ENCODE peak calls at places on chromosomes 11 and 22, in six cellular contexts. O, Z, C, E, L and J are unnamed samples.

GRCh38 chr22:17868771-17869170 is 94.5 kb upstream of the BID start:
- DNase-seq in O (no peak), Z (no peak), C (no peak), E (no peak), L (no peak), J (no peak)

GRCh38 chr11:118921929-118922744 is 3.6 kb downstream of the BCL9L start:
- DNase-seq in O (peak), Z (peak), C (peak), E (no peak), L (peak), J (peak)

GRCh38 chr11:92411431-92411830 is 186.8 kb downstream of the FAT3 start:
- DNase-seq in O (no peak), Z (no peak), C (no peak), E (no peak), L (no peak), J (no peak)

GRCh38 chr11:113664981-113665710 is 41.0 kb downstream of the TMPRSS5 start:
- DNase-seq in O (no peak), Z (no peak), C (no peak), E (peak), L (no peak), J (no peak)

GRCh38 chr22:46156031-46156430 is 5.7 kb downstream of the PPARA start:
- DNase-seq in O (no peak), Z (no peak), C (no peak), E (no peak), L (no peak), J (no peak)

GRCh38 chr11:45092901-45093760 is 53.3 kb upstream of the PRDM11 start:
- DNase-seq in O (no peak), Z (no peak), C (peak), E (peak), L (no peak), J (peak)

GRCh38 chr11:6962673-6963072 is 36.4 kb downstream of the ZNF215 start:
- DNase-seq in O (no peak), Z (no peak), C (no peak), E (no peak), L (no peak), J (no peak)

GRCh38 chr11:119741369-119742262 is 12.6 kb upstream of the NECTIN1 start:
- DNase-seq in O (peak), Z (peak), C (no peak), E (peak), L (peak), J (peak)

GRCh38 chr11:76233936-76234703 is 27.8 kb upstream of the WNT11 start:
- DNase-seq in O (no peak), Z (peak), C (no peak), E (peak), L (peak), J (peak)

GRCh38 chr11:71140206-71140919 is 112.0 kb downstream of the SHANK2 start:
- DNase-seq in O (no peak), Z (no peak), C (no peak), E (no peak), L (peak), J (no peak)

GRCh38 chr11:313787-314547 is at the start of gene IFITM1:
- DNase-seq in O (peak), Z (peak), C (peak), E (no peak), L (no peak), J (no peak)

GRCh38 chr11:86586307-86586706 is 86.1 kb downstream of the ME3 start:
- DNase-seq in O (no peak), Z (no peak), C (no peak), E (no peak), L (no peak), J (no peak)

GRCh38 chr11:86676533-86677154 is 4.2 kb upstream of the ME3 start:
- DNase-seq in O (no peak), Z (no peak), C (no peak), E (peak), L (no peak), J (no peak)

GRCh38 chr11:47105541-47105940 is 71.1 kb downstream of the ARFGAP2 start:
- DNase-seq in O (no peak), Z (no peak), C (no peak), E (no peak), L (no peak), J (no peak)

GRCh38 chr11:61102667-61103491 is 590 bp downstream of the CD5 start:
- DNase-seq in O (peak), Z (no peak), C (no peak), E (no peak), L (no peak), J (no peak)

GRCh38 chr11:7524831-7525230 is 11.0 kb downstream of the PPFIBP2 start:
- DNase-seq in O (no peak), Z (no peak), C (no peak), E (no peak), L (peak), J (peak)

GRCh38 chr11:43366597-43367121 is 7.9 kb downstream of the TTC17 start:
- DNase-seq in O (no peak), Z (no peak), C (peak), E (peak), L (no peak), J (no peak)

GRCh38 chr11:84865257-84865656 is 761.9 kb downstream of the DLG2 start:
- DNase-seq in O (no peak), Z (no peak), C (no peak), E (no peak), L (no peak), J (no peak)

GRCh38 chr11:69123593-69124545 is 31.9 kb upstream of the SMIM38 start:
- DNase-seq in O (no peak), Z (no peak), C (no peak), E (no peak), L (no peak), J (no peak)

GRCh38 chr11:44852952-44853351 is 97.7 kb downstream of the TP53I11 start:
- DNase-seq in O (no peak), Z (no peak), C (no peak), E (no peak), L (no peak), J (no peak)

GRCh38 chr11:20669833-20670684 is 673 bp downstream of the NELL1 start:
- DNase-seq in O (no peak), Z (no peak), C (no peak), E (no peak), L (no peak), J (no peak)

GRCh38 chr11:87421422-87421821 is 383.7 kb downstream of the TMEM135 start:
- DNase-seq in O (no peak), Z (peak), C (peak), E (peak), L (peak), J (peak)

GRCh38 chr22:50696251-50696798 is 23.7 kb downstream of the SHANK3 start:
- DNase-seq in O (no peak), Z (no peak), C (no peak), E (no peak), L (no peak), J (no peak)

GRCh38 chr22:49970528-49971231 is 10.1 kb downstream of the PIM3 start:
- DNase-seq in O (peak), Z (peak), C (peak), E (peak), L (peak), J (peak)

GRCh38 chr11:11701070-11701469 is 79.3 kb upstream of the GALNT18 start:
- DNase-seq in O (no peak), Z (no peak), C (peak), E (no peak), L (no peak), J (no peak)

GRCh38 chr11:70481625-70482528 is 83.5 kb downstream of the CTTN start:
- DNase-seq in O (peak), Z (no peak), C (peak), E (no peak), L (peak), J (peak)

GRCh38 chr11:106072804-106073203 is 4.3 kb downstream of the KBTBD3 start:
- DNase-seq in O (no peak), Z (no peak), C (no peak), E (no peak), L (no peak), J (no peak)

GRCh38 chr11:70281114-70281729 is 10.7 kb downstream of the PPFIA1 start:
- DNase-seq in O (no peak), Z (peak), C (peak), E (no peak), L (peak), J (peak)

GRCh38 chr11:25961539-25961938 is 370.4 kb upstream of the ANO3 start:
- DNase-seq in O (no peak), Z (no peak), C (no peak), E (no peak), L (no peak), J (no peak)

GRCh38 chr11:34052608-34053160 is 1.2 kb downstream of the CAPRIN1 start:
- DNase-seq in O (peak), Z (no peak), C (no peak), E (peak), L (peak), J (peak)

GRCh38 chr22:40024201-40025061 is 29.7 kb downstream of the FAM83F start:
- DNase-seq in O (peak), Z (peak), C (peak), E (peak), L (peak), J (peak)

GRCh38 chr11:2992234-2992999 is at the start of gene NAP1L4:
- DNase-seq in O (peak), Z (peak), C (peak), E (peak), L (peak), J (peak)
- TF ChIP-seq POLR2A in O (peak), Z (peak), C (peak), E (peak), L (peak), J (peak)

DNA sequence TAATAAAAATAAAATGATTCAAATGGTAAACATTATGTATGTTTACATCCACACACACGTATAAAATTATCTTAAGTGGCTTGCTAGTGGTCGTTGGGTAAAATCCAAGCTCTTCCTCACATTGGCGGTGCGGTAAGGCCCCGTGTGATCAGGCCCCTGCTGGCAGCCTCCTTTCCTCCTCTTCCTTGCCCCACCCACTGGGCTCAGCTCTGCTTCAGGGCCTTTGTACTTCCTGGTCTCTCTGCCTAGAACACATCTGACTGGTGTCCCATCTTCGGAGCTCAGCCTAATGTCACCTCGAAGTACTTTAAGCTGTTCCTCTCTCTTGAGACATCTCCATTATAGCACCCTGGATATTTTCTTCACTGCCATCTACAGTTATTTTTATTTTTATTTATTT is 52.8 kb downstream of the OSBP2 start:
- DNase-seq in O (peak), Z (no peak), C (no peak), E (no peak), L (no peak), J (no peak)
- TF ChIP-seq POLR2A in O (no peak), Z (no peak), C (no peak), E (no peak), L (no peak), J (no peak)

GRCh38 chr11:59611570-59612565 is 3.7 kb downstream of the OSBP start:
- DNase-seq in O (no peak), Z (peak), C (peak), E (no peak), L (no peak), J (no peak)
- TF ChIP-seq POLR2A in O (peak), Z (no peak), C (no peak), E (no peak), L (no peak), J (no peak)

GRCh38 chr22:37777122-37777687 is 30.5 kb upstream of the GCAT start:
- DNase-seq in O (peak), Z (no peak), C (peak), E (no peak), L (peak), J (peak)

GRCh38 chr22:37778370-37779009 is 29.2 kb upstream of the GCAT start:
- DNase-seq in O (no peak), Z (no peak), C (no peak), E (no peak), L (peak), J (no peak)

GRCh38 chr22:37784829-37785495 is 22.8 kb upstream of the GCAT start:
- DNase-seq in O (no peak), Z (no peak), C (no peak), E (no peak), L (peak), J (no peak)

GRCh38 chr22:37781434-37782059 is 26.2 kb upstream of the GCAT start:
- DNase-seq in O (peak), Z (no peak), C (peak), E (peak), L (peak), J (no peak)

GRCh38 chr22:37782340-37783168 is 25.2 kb upstream of the GCAT start:
- DNase-seq in O (no peak), Z (peak), C (peak), E (no peak), L (no peak), J (no peak)
- TF ChIP-seq POLR2A in O (no peak), Z (no peak), C (no peak), E (no peak), L (no peak), J (no peak)

GRCh38 chr11:108663154-108663877 is 1.6 kb upstream of the DDX10 start:
- DNase-seq in O (no peak), Z (no peak), C (no peak), E (no peak), L (no peak), J (no peak)

GRCh38 chr11:108666373-108666772 is 1.5 kb downstream of the DDX10 start:
- DNase-seq in O (no peak), Z (no peak), C (no peak), E (peak), L (no peak), J (no peak)

GRCh38 chr11:108662700-108663099 is 2.2 kb upstream of the DDX10 start:
- DNase-seq in O (no peak), Z (no peak), C (no peak), E (no peak), L (no peak), J (no peak)

GRCh38 chr11:108664241-108664640 is 628 bp upstream of the DDX10 start:
- DNase-seq in O (no peak), Z (no peak), C (no peak), E (no peak), L (no peak), J (no peak)

DNA sequence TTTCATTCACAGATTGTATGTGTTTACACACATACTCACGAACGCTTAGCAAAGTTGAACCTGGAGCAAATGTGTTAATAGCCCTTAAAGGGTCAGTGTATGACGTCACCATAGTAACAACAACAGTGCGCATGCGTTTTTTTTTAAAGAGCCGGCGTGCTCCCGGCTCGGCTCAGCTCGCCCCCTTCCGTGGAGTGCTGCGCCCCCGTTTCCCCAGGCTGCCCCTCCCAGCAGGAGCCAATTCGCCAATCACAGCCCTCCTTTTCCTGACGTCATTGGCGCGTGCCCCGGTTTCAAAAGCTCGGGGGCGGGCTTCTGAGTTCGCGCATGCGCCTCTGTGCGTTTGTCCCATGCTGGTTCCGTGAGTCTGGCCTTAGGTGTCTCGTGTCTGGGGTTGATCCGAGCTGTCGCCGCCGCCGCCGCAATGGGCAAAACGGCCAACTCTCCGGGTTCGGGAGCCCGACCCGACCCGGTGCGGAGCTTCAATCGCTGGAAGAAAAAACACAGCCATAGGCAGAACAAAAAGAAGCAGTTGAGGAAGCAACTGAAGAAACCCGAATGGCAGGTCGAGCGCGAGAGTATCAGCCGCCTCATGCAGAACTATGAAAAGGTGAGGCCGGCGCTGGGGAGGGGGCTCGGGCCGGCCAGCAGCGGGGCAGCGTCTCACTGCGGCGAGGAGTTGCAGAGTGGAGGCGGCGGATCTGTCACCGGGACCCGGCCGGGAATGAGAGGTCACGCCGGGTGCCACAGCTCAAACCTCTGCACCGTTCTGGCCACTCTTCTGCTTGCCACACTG is at the start of gene DDX10:
- DNase-seq in O (peak), Z (peak), C (peak), E (peak), L (peak), J (peak)
- TF ChIP-seq POLR2A in O (peak), Z (no peak), C (no peak), E (peak), L (peak), J (peak)

GRCh38 chr11:67613960-67614715 is 7.4 kb downstream of the NDUFV1 start:
- DNase-seq in O (peak), Z (peak), C (peak), E (peak), L (peak), J (no peak)
- TF ChIP-seq POLR2A in O (no peak), Z (no peak), C (no peak), E (no peak), L (peak), J (no peak)

DNA sequence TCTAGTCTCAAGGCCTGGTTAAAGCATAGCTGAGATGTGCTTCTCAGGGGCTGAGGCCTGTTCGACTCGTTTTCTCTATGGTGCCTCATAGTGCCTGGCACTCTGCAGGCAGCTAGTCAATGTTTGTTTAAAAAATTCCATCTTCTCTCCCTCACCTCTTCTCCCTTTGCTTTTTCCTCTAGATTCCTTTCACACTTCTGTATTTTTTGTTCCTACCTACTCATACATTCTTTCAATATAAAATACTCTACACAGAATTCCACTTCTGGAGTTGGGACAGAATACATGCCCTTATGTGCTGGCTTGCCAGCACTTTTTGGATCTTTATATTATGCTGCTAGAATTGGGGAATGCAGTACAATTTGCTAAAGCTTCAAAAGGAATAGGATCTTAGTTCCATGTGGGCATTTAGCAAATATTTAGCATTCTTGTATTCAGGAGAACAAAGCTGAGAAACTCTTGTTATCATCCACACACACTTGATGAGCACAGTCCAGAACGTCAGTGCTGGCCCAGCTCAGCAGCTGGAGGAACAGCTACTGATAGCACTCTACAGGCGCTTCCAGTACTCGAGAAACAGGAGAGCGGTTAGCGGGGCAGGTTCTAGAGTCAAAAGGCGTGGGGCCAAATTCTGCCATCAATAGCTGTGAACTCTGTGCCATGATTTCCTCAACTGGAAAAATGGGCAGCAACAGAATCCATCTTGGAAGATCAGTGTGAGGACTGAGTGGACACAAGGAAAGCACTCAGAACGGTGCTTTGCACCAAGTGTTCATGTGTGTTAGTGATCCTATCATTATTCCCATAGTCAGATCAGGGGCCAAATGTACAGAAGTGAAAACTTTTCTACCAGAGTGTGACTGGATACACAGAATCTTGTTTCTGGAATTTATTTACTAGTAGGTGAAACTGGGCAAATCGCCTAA is 3.4 kb downstream of the JOSD1 start:
- DNase-seq in O (no peak), Z (peak), C (peak), E (peak), L (peak), J (peak)
- TF ChIP-seq POLR2A in O (no peak), Z (no peak), C (peak), E (peak), L (peak), J (no peak)

DNA sequence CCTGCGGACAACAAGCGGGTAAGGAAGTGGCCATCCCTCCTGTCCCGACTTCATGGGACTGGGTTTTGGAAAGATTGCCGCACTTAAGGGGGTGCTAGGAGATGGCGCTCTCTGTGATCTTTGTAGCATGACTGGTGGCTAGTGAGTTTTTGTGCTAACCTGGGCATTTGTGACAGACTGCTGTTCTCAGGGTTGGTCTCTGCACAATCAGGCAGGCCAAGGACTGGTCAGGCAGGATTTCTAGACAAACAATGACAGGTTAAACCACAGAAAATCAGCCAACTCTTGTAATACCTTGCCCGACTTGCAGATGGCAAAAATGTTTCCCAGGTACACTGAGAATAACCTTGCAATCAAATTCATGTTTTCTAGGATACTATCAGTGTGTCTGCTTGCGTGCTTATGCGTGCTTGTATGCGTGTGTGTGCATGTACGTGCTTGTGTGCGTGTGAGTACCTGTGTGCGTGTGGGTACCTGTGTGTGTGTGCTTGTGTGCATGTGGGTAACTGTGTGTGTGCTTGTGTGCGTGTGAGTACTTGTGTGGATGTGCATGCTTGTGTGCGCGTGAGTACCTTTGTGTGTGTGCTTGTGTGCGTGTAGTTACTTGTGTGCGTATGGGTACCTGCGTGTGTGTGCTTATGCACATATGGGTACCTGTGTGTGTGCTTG is 25.6 kb upstream of the SORL1-AS1 start:
- DNase-seq in O (no peak), Z (no peak), C (no peak), E (no peak), L (peak), J (no peak)
- TF ChIP-seq POLR2A in O (no peak), Z (no peak), C (no peak), E (no peak), L (no peak), J (no peak)